ENCODE peak calls at places on chromosomes 3 and 15, in eight cellular contexts. One of them, this sample, is unnamed.

GRCh38 chr3:191051037-191051436 is 148.0 kb upstream of the OSTN start:
- DNase-seq in heart right ventricle: no peak
- DNase-seq in cardiac fibroblast: peak
- DNase-seq in BJ: no peak
- DNase-seq in uterus: no peak
- DNase-seq in MG63: no peak
- DNase-seq in ovary: no peak
- DNase-seq in right cardiac atrium: no peak
- DNase-seq in this sample: no peak

GRCh38 chr3:123169492-123169929 is 32.2 kb upstream of the SEC22A start:
- DNase-seq in heart right ventricle: no peak
- DNase-seq in cardiac fibroblast: no peak
- DNase-seq in BJ: no peak
- DNase-seq in uterus: no peak
- DNase-seq in MG63: no peak
- DNase-seq in ovary: no peak
- DNase-seq in right cardiac atrium: no peak
- DNase-seq in this sample: no peak

GRCh38 chr3:153043729-153044314 is 118.2 kb upstream of the RAP2B start:
- DNase-seq in heart right ventricle: no peak
- DNase-seq in cardiac fibroblast: peak
- DNase-seq in BJ: no peak
- DNase-seq in uterus: no peak
- DNase-seq in MG63: no peak
- DNase-seq in ovary: no peak
- DNase-seq in right cardiac atrium: no peak
- DNase-seq in this sample: no peak

GRCh38 chr3:108091498-108092259 is 848 bp upstream of the CD47 start:
- DNase-seq in heart right ventricle: no peak
- DNase-seq in cardiac fibroblast: no peak
- DNase-seq in BJ: no peak
- DNase-seq in uterus: no peak
- DNase-seq in MG63: no peak
- DNase-seq in ovary: no peak
- DNase-seq in right cardiac atrium: no peak
- DNase-seq in this sample: no peak

GRCh38 chr3:45612918-45613602 is 18.5 kb downstream of the LIMD1 start:
- DNase-seq in heart right ventricle: no peak
- DNase-seq in cardiac fibroblast: peak
- DNase-seq in BJ: no peak
- DNase-seq in uterus: no peak
- DNase-seq in MG63: no peak
- DNase-seq in ovary: no peak
- DNase-seq in right cardiac atrium: no peak
- DNase-seq in this sample: no peak

GRCh38 chr3:22117751-22118346 is 366.8 kb upstream of the ZNF385D start:
- DNase-seq in heart right ventricle: no peak
- DNase-seq in cardiac fibroblast: peak
- DNase-seq in BJ: peak
- DNase-seq in uterus: no peak
- DNase-seq in MG63: no peak
- DNase-seq in ovary: no peak
- DNase-seq in right cardiac atrium: no peak
- DNase-seq in this sample: no peak

GRCh38 chr3:154210986-154211385 is 89.8 kb downstream of the ARHGEF26 start:
- DNase-seq in heart right ventricle: no peak
- DNase-seq in cardiac fibroblast: no peak
- DNase-seq in BJ: no peak
- DNase-seq in uterus: no peak
- DNase-seq in MG63: no peak
- DNase-seq in ovary: no peak
- DNase-seq in right cardiac atrium: no peak
- DNase-seq in this sample: no peak

GRCh38 chr3:140117111-140117526 is 182.1 kb downstream of the CLSTN2 start:
- DNase-seq in heart right ventricle: no peak
- DNase-seq in cardiac fibroblast: no peak
- DNase-seq in BJ: peak
- DNase-seq in uterus: no peak
- DNase-seq in MG63: no peak
- DNase-seq in ovary: no peak
- DNase-seq in right cardiac atrium: no peak
- DNase-seq in this sample: no peak

GRCh38 chr3:88385090-88385489 is 235.3 kb downstream of the C3orf38 start:
- DNase-seq in heart right ventricle: no peak
- DNase-seq in cardiac fibroblast: no peak
- DNase-seq in BJ: no peak
- DNase-seq in uterus: no peak
- DNase-seq in MG63: no peak
- DNase-seq in ovary: no peak
- DNase-seq in right cardiac atrium: no peak
- DNase-seq in this sample: no peak

GRCh38 chr3:135100349-135100741 is 305.3 kb downstream of the EPHB1 start:
- DNase-seq in heart right ventricle: no peak
- DNase-seq in cardiac fibroblast: no peak
- DNase-seq in BJ: no peak
- DNase-seq in uterus: no peak
- DNase-seq in MG63: no peak
- DNase-seq in ovary: no peak
- DNase-seq in right cardiac atrium: no peak
- DNase-seq in this sample: no peak

GRCh38 chr3:10870296-10870695 is 54.3 kb downstream of the SLC6A11 start:
- DNase-seq in heart right ventricle: no peak
- DNase-seq in cardiac fibroblast: no peak
- DNase-seq in BJ: no peak
- DNase-seq in uterus: no peak
- DNase-seq in MG63: no peak
- DNase-seq in ovary: no peak
- DNase-seq in right cardiac atrium: no peak
- DNase-seq in this sample: no peak

GRCh38 chr3:11272913-11273574 is 847 bp downstream of the ATG7 start:
- DNase-seq in heart right ventricle: no peak
- DNase-seq in cardiac fibroblast: peak
- DNase-seq in BJ: no peak
- DNase-seq in uterus: no peak
- DNase-seq in MG63: no peak
- DNase-seq in ovary: no peak
- DNase-seq in right cardiac atrium: no peak
- DNase-seq in this sample: no peak

GRCh38 chr3:52754373-52754772 is 16.4 kb downstream of the NEK4 start:
- DNase-seq in heart right ventricle: no peak
- DNase-seq in cardiac fibroblast: no peak
- DNase-seq in BJ: no peak
- DNase-seq in uterus: no peak
- DNase-seq in MG63: no peak
- DNase-seq in ovary: no peak
- DNase-seq in right cardiac atrium: no peak
- DNase-seq in this sample: no peak

GRCh38 chr3:42666577-42666998 is 13.1 kb downstream of the ZBTB47 start:
- DNase-seq in heart right ventricle: no peak
- DNase-seq in cardiac fibroblast: no peak
- DNase-seq in BJ: no peak
- DNase-seq in uterus: peak
- DNase-seq in MG63: no peak
- DNase-seq in ovary: no peak
- DNase-seq in right cardiac atrium: peak
- DNase-seq in this sample: no peak

GRCh38 chr15:65087873-65088642 is 11.5 kb downstream of the KBTBD13 start:
- DNase-seq in heart right ventricle: peak
- DNase-seq in cardiac fibroblast: no peak
- DNase-seq in BJ: no peak
- DNase-seq in uterus: peak
- DNase-seq in MG63: peak
- DNase-seq in ovary: no peak
- DNase-seq in right cardiac atrium: peak
- DNase-seq in this sample: no peak

GRCh38 chr15:52790166-52790708 is at the start of gene ONECUT1:
- DNase-seq in heart right ventricle: peak
- DNase-seq in cardiac fibroblast: peak
- DNase-seq in BJ: no peak
- DNase-seq in uterus: no peak
- DNase-seq in MG63: peak
- DNase-seq in ovary: no peak
- DNase-seq in right cardiac atrium: peak
- DNase-seq in this sample: no peak

GRCh38 chr3:99286266-99286845 is 352.0 kb upstream of the COL8A1 start:
- DNase-seq in heart right ventricle: no peak
- DNase-seq in cardiac fibroblast: peak
- DNase-seq in BJ: peak
- DNase-seq in uterus: no peak
- DNase-seq in MG63: peak
- DNase-seq in ovary: no peak
- DNase-seq in right cardiac atrium: no peak
- DNase-seq in this sample: no peak

GRCh38 chr15:60590935-60591490 is 112.1 kb upstream of the ICE2 start:
- DNase-seq in heart right ventricle: peak
- DNase-seq in cardiac fibroblast: peak
- DNase-seq in BJ: no peak
- DNase-seq in uterus: peak
- DNase-seq in MG63: peak
- DNase-seq in ovary: peak
- DNase-seq in right cardiac atrium: peak
- DNase-seq in this sample: peak
- H3K4me3 ChIP-seq in heart right ventricle: peak
- H3K4me3 ChIP-seq in cardiac fibroblast: peak
- H3K4me3 ChIP-seq in BJ: peak
- H3K4me3 ChIP-seq in uterus: peak
- H3K4me3 ChIP-seq in MG63: peak
- H3K4me3 ChIP-seq in ovary: peak
- H3K4me3 ChIP-seq in right cardiac atrium: peak
- H3K4me3 ChIP-seq in this sample: peak

DNA sequence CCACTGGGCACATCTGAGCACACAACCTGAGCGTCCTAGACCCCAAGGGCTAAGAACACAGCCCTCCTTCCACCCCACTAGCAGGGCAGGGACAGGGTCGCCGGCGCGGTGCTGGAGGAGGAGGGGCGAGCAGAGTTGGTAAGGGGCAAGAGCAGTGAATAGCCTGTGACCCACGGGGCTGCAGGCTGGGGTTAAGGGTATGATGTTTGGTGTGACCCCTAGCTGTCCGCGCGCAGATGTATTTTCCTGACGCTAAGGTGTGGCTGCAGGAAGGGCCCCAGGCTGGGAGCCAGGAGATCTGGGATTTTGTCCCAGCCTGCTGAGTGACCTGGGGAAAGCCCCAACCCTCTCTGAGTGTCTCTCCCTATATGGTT is 1.3 kb upstream of the C15orf39 start:
- DNase-seq in heart right ventricle: no peak
- DNase-seq in cardiac fibroblast: no peak
- DNase-seq in BJ: no peak
- DNase-seq in uterus: no peak
- DNase-seq in MG63: no peak
- DNase-seq in ovary: no peak
- DNase-seq in right cardiac atrium: no peak
- DNase-seq in this sample: no peak
- H3K4me3 ChIP-seq in heart right ventricle: no peak
- H3K4me3 ChIP-seq in cardiac fibroblast: no peak
- H3K4me3 ChIP-seq in BJ: no peak
- H3K4me3 ChIP-seq in uterus: no peak
- H3K4me3 ChIP-seq in MG63: no peak
- H3K4me3 ChIP-seq in ovary: no peak
- H3K4me3 ChIP-seq in right cardiac atrium: no peak
- H3K4me3 ChIP-seq in this sample: no peak

DNA sequence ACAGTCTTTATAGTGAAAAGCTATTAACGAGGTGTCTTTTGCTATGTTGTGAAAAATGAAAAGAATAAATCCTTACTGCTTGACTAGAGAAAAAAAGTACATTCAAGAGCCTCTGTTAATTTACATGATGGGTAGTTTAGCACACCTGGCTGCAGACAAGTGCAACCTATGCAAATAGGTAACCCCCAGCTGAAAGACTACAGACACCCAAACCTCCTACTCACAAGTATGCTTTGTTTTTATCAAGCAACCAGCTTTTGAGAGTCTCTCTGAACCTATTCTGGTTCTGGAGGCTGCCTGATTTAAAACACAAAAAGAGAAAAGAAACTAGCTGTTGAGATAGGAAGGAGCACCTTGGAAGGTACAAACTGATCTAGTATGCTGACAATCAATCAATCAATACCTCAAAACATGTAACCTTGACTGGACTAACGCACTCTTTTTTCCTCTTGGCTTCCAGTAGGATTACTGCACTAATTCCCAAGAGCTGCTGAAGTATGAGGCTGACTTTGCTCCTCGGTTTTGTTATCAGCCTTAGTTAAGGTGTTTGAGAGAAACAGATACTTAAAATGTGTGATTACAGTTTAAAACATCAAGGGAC is 63.7 kb downstream of the OSBPL10 start:
- DNase-seq in heart right ventricle: no peak
- DNase-seq in cardiac fibroblast: peak
- DNase-seq in BJ: no peak
- DNase-seq in uterus: no peak
- DNase-seq in MG63: no peak
- DNase-seq in ovary: no peak
- DNase-seq in right cardiac atrium: no peak
- DNase-seq in this sample: no peak
- H3K4me3 ChIP-seq in heart right ventricle: no peak
- H3K4me3 ChIP-seq in cardiac fibroblast: no peak
- H3K4me3 ChIP-seq in BJ: no peak
- H3K4me3 ChIP-seq in uterus: peak
- H3K4me3 ChIP-seq in MG63: no peak
- H3K4me3 ChIP-seq in ovary: no peak
- H3K4me3 ChIP-seq in right cardiac atrium: no peak
- H3K4me3 ChIP-seq in this sample: peak

GRCh38 chr15:85542488-85542887 is 162.1 kb downstream of the AKAP13 start:
- DNase-seq in heart right ventricle: no peak
- DNase-seq in cardiac fibroblast: no peak
- DNase-seq in BJ: no peak
- DNase-seq in uterus: no peak
- DNase-seq in MG63: no peak
- DNase-seq in ovary: no peak
- DNase-seq in right cardiac atrium: no peak
- DNase-seq in this sample: no peak

GRCh38 chr15:85545185-85545584 is 164.8 kb downstream of the AKAP13 start:
- DNase-seq in heart right ventricle: no peak
- DNase-seq in cardiac fibroblast: peak
- DNase-seq in BJ: no peak
- DNase-seq in uterus: no peak
- DNase-seq in MG63: no peak
- DNase-seq in ovary: no peak
- DNase-seq in right cardiac atrium: no peak
- DNase-seq in this sample: no peak

GRCh38 chr15:85542895-85543331 is 162.5 kb downstream of the AKAP13 start:
- DNase-seq in heart right ventricle: no peak
- DNase-seq in cardiac fibroblast: no peak
- DNase-seq in BJ: no peak
- DNase-seq in uterus: no peak
- DNase-seq in MG63: no peak
- DNase-seq in ovary: no peak
- DNase-seq in right cardiac atrium: no peak
- DNase-seq in this sample: no peak

GRCh38 chr15:85541744-85542143 is 161.3 kb downstream of the AKAP13 start:
- DNase-seq in heart right ventricle: no peak
- DNase-seq in cardiac fibroblast: no peak
- DNase-seq in BJ: no peak
- DNase-seq in uterus: no peak
- DNase-seq in MG63: no peak
- DNase-seq in ovary: no peak
- DNase-seq in right cardiac atrium: no peak
- DNase-seq in this sample: no peak

GRCh38 chr15:85543741-85544155 is 163.3 kb downstream of the AKAP13 start:
- DNase-seq in heart right ventricle: peak
- DNase-seq in cardiac fibroblast: no peak
- DNase-seq in BJ: no peak
- DNase-seq in uterus: no peak
- DNase-seq in MG63: no peak
- DNase-seq in ovary: peak
- DNase-seq in right cardiac atrium: peak
- DNase-seq in this sample: peak
- H3K4me3 ChIP-seq in heart right ventricle: peak
- H3K4me3 ChIP-seq in cardiac fibroblast: no peak
- H3K4me3 ChIP-seq in BJ: no peak
- H3K4me3 ChIP-seq in uterus: no peak
- H3K4me3 ChIP-seq in MG63: no peak
- H3K4me3 ChIP-seq in ovary: no peak
- H3K4me3 ChIP-seq in right cardiac atrium: no peak
- H3K4me3 ChIP-seq in this sample: peak